ENCODE peak calls at places on chromosomes 3 and 15, in five cellular contexts. O is heart left ventricle; N is uterus; M is CD4-positive, CD25-positive, alpha-beta regulatory T cell; A is iPS DF 6.9. F is an unnamed sample.

GRCh38 chr15:39857132-39857531 is 62.9 kb downstream of the GPR176 start:
- DNase-seq in M (no peak), A (no peak), O (no peak), N (no peak), F (no peak)

GRCh38 chr15:67100808-67101581 is 35.6 kb downstream of the SMAD3 start:
- DNase-seq in N (no peak), M (peak; percentile 54), O (no peak), A (no peak), F (no peak)

GRCh38 chr3:71101014-71101413 is 482.5 kb downstream of the FOXP1 start:
- DNase-seq in O (no peak), M (no peak), A (no peak), N (no peak), F (peak; percentile 70)

GRCh38 chr3:128075516-128076464 is 23.6 kb downstream of the SEC61A1 start:
- DNase-seq in O (peak; percentile 86), A (peak; percentile 77), M (peak; percentile 80), N (peak; percentile 91), F (no peak)

GRCh38 chr15:83305696-83306291 is 21.3 kb upstream of the BNC1 start:
- DNase-seq in O (no peak), A (no peak), M (no peak), N (no peak), F (no peak)

GRCh38 chr15:38624248-38625214 is 59.9 kb upstream of the RASGRP1 start:
- DNase-seq in A (no peak), O (no peak), M (no peak), N (no peak), F (no peak)

GRCh38 chr3:197833930-197834715 is 43.1 kb downstream of the LRCH3 start:
- DNase-seq in O (no peak), A (no peak), N (no peak), M (no peak), F (no peak)

GRCh38 chr3:195739561-195740111 is 18.9 kb downstream of the MUC20 start:
- DNase-seq in A (no peak), N (no peak), O (no peak), M (no peak), F (no peak)

GRCh38 chr15:48330045-48330840 is 986 bp upstream of the DUT start:
- DNase-seq in N (no peak), O (no peak), M (no peak), A (no peak), F (no peak)

GRCh38 chr15:92914103-92914499 is 14.0 kb downstream of the CHD2 start:
- DNase-seq in N (no peak), M (no peak), O (no peak), A (no peak), F (no peak)

GRCh38 chr3:146209371-146209770 is 41.5 kb downstream of the PLSCR4 start:
- DNase-seq in M (no peak), A (no peak), O (no peak), N (no peak), F (no peak)

GRCh38 chr3:108324177-108324576 is 27.8 kb downstream of the HHLA2 start:
- DNase-seq in M (no peak), O (no peak), A (no peak), N (no peak), F (no peak)

GRCh38 chr3:165742351-165742750 is 94.9 kb downstream of the BCHE start:
- DNase-seq in O (no peak), A (no peak), M (no peak), N (no peak), F (no peak)

GRCh38 chr3:121951291-121951690 is 57.1 kb downstream of the SLC15A2 start:
- DNase-seq in O (no peak), N (no peak), M (no peak), A (no peak), F (no peak)

GRCh38 chr3:77319711-77320110 is 279.8 kb downstream of the ROBO2 start:
- DNase-seq in A (no peak), M (no peak), O (no peak), N (no peak), F (no peak)

GRCh38 chr15:71011503-71012155 is 103.6 kb upstream of the THSD4 start:
- DNase-seq in N (no peak), A (no peak), M (no peak), O (no peak), F (no peak)

GRCh38 chr15:101305820-101306255 is 10.8 kb upstream of the SNRPA1 start:
- DNase-seq in M (no peak), O (no peak), A (no peak), N (no peak), F (peak; percentile 28)

GRCh38 chr3:153026026-153026425 is 136.0 kb upstream of the RAP2B start:
- DNase-seq in O (no peak), N (no peak), M (peak; percentile 23), A (no peak), F (no peak)

GRCh38 chr3:53104762-53105161 is 25.5 kb downstream of the RFT1 start:
- DNase-seq in M (no peak), A (no peak), O (no peak), N (no peak), F (no peak)

GRCh38 chr3:99505646-99506269 is 132.6 kb upstream of the COL8A1 start:
- DNase-seq in M (no peak), A (no peak), O (peak; percentile 68), N (peak; percentile 49), F (peak; percentile 33)

GRCh38 chr3:79810529-79810928 is 42.7 kb upstream of the ROBO1 start:
- DNase-seq in N (no peak), O (no peak), A (no peak), M (no peak), F (no peak)

DNA sequence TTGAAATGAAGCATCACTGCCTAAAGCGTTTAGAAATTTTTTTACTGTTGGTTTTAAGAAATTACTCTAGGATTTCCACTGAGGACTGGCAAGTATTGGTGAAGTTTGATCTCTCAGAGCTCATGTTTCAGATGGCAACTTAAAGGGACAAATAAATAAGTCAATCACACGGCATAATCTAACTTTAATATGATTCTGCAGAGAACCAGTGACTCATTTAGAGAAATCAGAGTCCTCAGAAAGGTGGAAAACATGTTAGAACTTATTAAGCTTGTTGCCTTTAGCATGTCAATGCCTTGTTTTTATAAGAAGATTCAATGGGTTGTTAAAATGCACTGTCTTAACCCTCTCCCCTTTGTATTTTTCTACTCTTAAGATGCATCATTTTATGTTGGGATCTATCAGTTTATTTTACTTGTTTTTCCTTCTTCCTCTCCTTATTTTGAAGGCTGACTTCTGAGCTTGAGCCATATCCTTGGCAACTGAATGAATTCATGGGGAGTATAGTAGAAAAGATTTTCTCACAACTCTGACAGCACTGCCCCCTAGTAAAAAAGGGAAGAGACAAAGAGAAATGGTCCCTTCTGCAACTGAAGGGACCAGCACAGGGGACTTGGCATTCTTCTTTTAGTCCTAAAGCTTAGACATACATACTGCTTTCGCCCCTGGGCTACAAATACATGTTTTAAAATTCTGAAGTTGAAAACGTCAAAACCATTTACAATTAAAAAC is 431.2 kb downstream of the LPP start:
- DNase-seq in A (no peak), O (no peak), M (no peak), N (no peak), F (no peak)
- H3K4me1 ChIP-seq in A (no peaks in the 10 kb centered on the region), O (no peaks in the 10 kb centered on the region), M (no peaks in the 10 kb centered on the region), N (no peaks in the 10 kb centered on the region), F (peaks cover 24% of the 10 kb centered on the region)

GRCh38 chr3:111856501-111856900 is 2.6 kb upstream of the PHLDB2 start:
- DNase-seq in A (no peak), N (no peak), O (no peak), M (no peak), F (no peak)

GRCh38 chr3:111859974-111860859 is 1.2 kb downstream of the PHLDB2 start:
- DNase-seq in N (peak; percentile 76), M (peak; percentile 66), O (peak; percentile 78), A (no peak), F (peak; percentile 76)

GRCh38 chr3:111857474-111857873 is 1.6 kb upstream of the PHLDB2 start:
- DNase-seq in A (no peak), M (no peak), O (no peak), N (no peak), F (no peak)

GRCh38 chr3:111859061-111859973 is at the start of gene PHLDB2:
- DNase-seq in N (peak; percentile 79), M (peak; percentile 40), A (no peak), O (peak; percentile 88), F (peak; percentile 86)

GRCh38 chr3:111858641-111859040 is 424 bp upstream of the PHLDB2 start:
- DNase-seq in O (no peak), A (no peak), N (no peak), M (no peak), F (no peak)
- H3K4me3 ChIP-seq in O (peak overlapping the region; percentile 86), A (peak overlapping the region; percentile 68), N (peak overlapping the region; percentile 85), M (peak overlapping the region; percentile 57), F (peak overlapping the region; percentile 96)

GRCh38 chr3:55484741-55485207 is 2.3 kb downstream of the WNT5A start:
- DNase-seq in M (no peak), N (no peak), A (no peak), O (no peak), F (no peak)
- H3K27ac ChIP-seq in M (no peak overlapping the region), N (peak overlapping the region; percentile 84), A (no peak overlapping the region), O (no peak overlapping the region), F (peak overlapping the region; percentile 50)

GRCh38 chr15:76335851-76336253 is 721 bp upstream of the ISL2 start:
- DNase-seq in M (no peak), A (no peak), O (no peak), N (no peak), F (peak; percentile 41)
- H3K4me1 ChIP-seq in M (peaks cover 56% of the 10 kb centered on the region), A (peaks cover 13% of the 10 kb centered on the region), O (peaks cover 18% of the 10 kb centered on the region), N (no peaks in the 10 kb centered on the region), F (peaks cover 19% of the 10 kb centered on the region)